ENCODE peak calls at places on chromosomes 11 and 22, in six cellular contexts. C is cerebellar cortex, H is lung microvascular endothelial cell, M is hypothalamus, S is LoVo, O is substantia nigra. E is an unnamed sample.

GRCh38 chr11:450809-451451 is 851 bp downstream of the PTDSS2 start:
- DNase-seq in C (peak), H (peak), M (no peak), S (peak), O (no peak), E (peak)

GRCh38 chr11:109019342-109019936 is 354.6 kb downstream of the DDX10 start:
- DNase-seq in C (no peak), H (no peak), M (no peak), S (no peak), O (no peak), E (no peak)

GRCh38 chr11:100635194-100635593 is 51.9 kb upstream of the ARHGAP42 start:
- DNase-seq in C (no peak), H (no peak), M (no peak), S (no peak), O (no peak), E (no peak)

GRCh38 chr22:36758792-36759271 is 17.1 kb downstream of the IFT27 start:
- DNase-seq in C (no peak), H (no peak), M (no peak), S (no peak), O (no peak), E (no peak)

GRCh38 chr11:2674681-2675131 is 25.1 kb downstream of the KCNQ1OT1 start:
- DNase-seq in C (no peak), H (no peak), M (no peak), S (no peak), O (no peak), E (no peak)

GRCh38 chr11:86559311-86559945 is 113.0 kb downstream of the ME3 start:
- DNase-seq in C (peak), H (peak), M (no peak), S (peak), O (no peak), E (peak)

GRCh38 chr22:19942071-19942885 is 660 bp upstream of the TXNRD2 start:
- DNase-seq in C (peak), H (peak), M (no peak), S (no peak), O (no peak), E (peak)

GRCh38 chr11:36558511-36559413 is 9.0 kb upstream of the RAG1 start:
- DNase-seq in C (no peak), H (no peak), M (no peak), S (no peak), O (no peak), E (no peak)

GRCh38 chr22:32082331-32082730 is 39.3 kb downstream of the SLC5A1 start:
- DNase-seq in C (no peak), H (no peak), M (no peak), S (no peak), O (no peak), E (no peak)

GRCh38 chr22:37403267-37403960 is 23.9 kb downstream of the ELFN2 start:
- DNase-seq in C (peak), H (no peak), M (no peak), S (no peak), O (no peak), E (no peak)

GRCh38 chr11:44904261-44905080 is 46.2 kb downstream of the TP53I11 start:
- DNase-seq in C (peak), H (no peak), M (no peak), S (no peak), O (no peak), E (no peak)

GRCh38 chr22:35961480-35961902 is 67.1 kb downstream of the RBFOX2 start:
- DNase-seq in C (peak), H (peak), M (no peak), S (no peak), O (peak), E (peak)

GRCh38 chr22:28430656-28431055 is 249.0 kb downstream of the TTC28 start:
- DNase-seq in C (no peak), H (no peak), M (no peak), S (no peak), O (no peak), E (no peak)

GRCh38 chr11:66768088-66768521 is 39.1 kb upstream of the SPTBN2 start:
- DNase-seq in C (no peak), H (no peak), M (no peak), S (no peak), O (no peak), E (no peak)

GRCh38 chr11:121930004-121930965 is 185.7 kb downstream of the BLID start:
- DNase-seq in C (peak), H (peak), M (no peak), S (no peak), O (no peak), E (peak)

GRCh38 chr11:2991477-2992233 is 474 bp downstream of the NAP1L4 start:
- DNase-seq in C (peak), H (peak), M (no peak), S (peak), O (no peak), E (peak)

GRCh38 chr11:116960916-116961315 is 123.5 kb upstream of the APOA1 start:
- DNase-seq in C (peak), H (peak), M (no peak), S (no peak), O (no peak), E (peak)

GRCh38 chr11:35121326-35121865 is 17.6 kb upstream of the CD44 start:
- DNase-seq in C (no peak), H (peak), M (no peak), S (no peak), O (no peak), E (no peak)

GRCh38 chr11:12248330-12248729 is 129.0 kb upstream of the PARVA start:
- DNase-seq in C (no peak), H (peak), M (peak), S (no peak), O (peak), E (peak)

GRCh38 chr22:16774911-16775529 is 50.2 kb downstream of the XKR3 start:
- DNase-seq in C (no peak), H (no peak), M (no peak), S (no peak), O (no peak), E (no peak)

GRCh38 chr11:60786811-60787567 is 1.9 kb downstream of the MS4A10 start:
- DNase-seq in C (no peak), H (peak), M (no peak), S (no peak), O (no peak), E (peak)

GRCh38 chr22:36239401-36240171 is at the start of gene APOL2:
- DNase-seq in C (peak), H (peak), M (peak), S (peak), O (peak), E (peak)

GRCh38 chr11:9004310-9004945 is 627 bp upstream of the NRIP3 start:
- DNase-seq in C (no peak), H (no peak), M (no peak), S (no peak), O (no peak), E (no peak)

GRCh38 chr22:28017558-28017820 is 98.4 kb upstream of the PITPNB start:
- DNase-seq in C (no peak), H (no peak), M (no peak), S (no peak), O (no peak), E (no peak)

GRCh38 chr22:37343343-37343742 is 61.0 kb downstream of the CYTH4 start:
- DNase-seq in C (no peak), H (no peak), M (no peak), S (no peak), O (no peak), E (no peak)

GRCh38 chr22:31537019-31537535 is 40.7 kb downstream of the SFI1 start:
- DNase-seq in C (no peak), H (peak), M (no peak), S (no peak), O (no peak), E (peak)